ENCODE peak calls at places on chromosome 19, in seven cellular contexts. U is transverse colon; M is stomach; I is AG09309; R is activated CD8-positive, alpha-beta T cell treated with anti-CD3 and anti-CD28 coated beads for 36 hours; V is neural crest cell; G is colonic mucosa. Q is an unnamed sample.

GRCh38 chr19:15450528-15450890 is 753 bp upstream of the WIZ start:
- DNase-seq in R (no peak), G (no peak), V (no peak), M (no peak), U (no peak), I (no peak), Q (no peak)

GRCh38 chr19:17001603-17002183 is 24.9 kb downstream of the CPAMD8 start:
- DNase-seq in M (no peak), U (no peak), V (no peak), G (no peak), R (no peak), I (no peak), Q (no peak)

GRCh38 chr19:46599716-46600392 is 1.3 kb upstream of the CALM3 start:
- DNase-seq in V (no peak), R (no peak), I (no peak), U (no peak), G (no peak), M (no peak), Q (no peak)

GRCh38 chr19:16343156-16343555 is 18.5 kb downstream of the KLF2 start:
- DNase-seq in V (no peak), M (no peak), I (no peak), U (no peak), R (no peak), G (no peak), Q (no peak)

GRCh38 chr19:47095707-47096704 is 17.6 kb downstream of the ZC3H4 start:
- DNase-seq in G (peak; percentile 99), M (peak; percentile 97), V (no peak), U (peak; percentile 96), R (peak; percentile 14), I (peak; percentile 46), Q (no peak)

GRCh38 chr19:50921391-50922315 is 10.5 kb upstream of the KLK4 start:
- DNase-seq in U (no peak), V (no peak), M (no peak), I (no peak), R (no peak), G (no peak), Q (no peak)

GRCh38 chr19:43563816-43564215 is 11.5 kb downstream of the XRCC1 start:
- DNase-seq in I (no peak), G (no peak), R (no peak), U (no peak), V (no peak), M (no peak), Q (no peak)

GRCh38 chr19:41612483-41612882 is 14.4 kb downstream of the CEACAM4 start:
- DNase-seq in V (no peak), M (no peak), I (no peak), G (no peak), R (no peak), U (no peak), Q (no peak)

GRCh38 chr19:6737873-6738725 is 719 bp upstream of the GPR108 start:
- DNase-seq in R (peak; percentile 95), V (peak; percentile 41), M (peak; percentile 99), U (peak; percentile 97), I (peak; percentile 42), G (peak; percentile 98), Q (peak; percentile 79)

GRCh38 chr19:39843919-39844793 is 2.0 kb downstream of the FBL start:
- DNase-seq in I (no peak), G (no peak), R (peak; percentile 30), U (no peak), V (no peak), M (no peak), Q (peak; percentile 68)

GRCh38 chr19:43778651-43779050 is 2.1 kb downstream of the KCNN4 start:
- DNase-seq in V (no peak), I (no peak), U (no peak), R (no peak), G (peak; percentile 54), M (no peak), Q (peak; percentile 32)

GRCh38 chr19:47255947-47256687 is at the start of gene CCDC9:
- DNase-seq in I (peak; percentile 84), U (peak; percentile 97), R (peak; percentile 98), G (peak; percentile 96), M (peak; percentile 98), V (peak; percentile 90), Q (no peak)

GRCh38 chr19:39795001-39795400 is 16.3 kb downstream of the LEUTX start:
- DNase-seq in G (no peak), I (no peak), V (no peak), M (no peak), U (no peak), R (peak; percentile 21), Q (peak; percentile 50)

GRCh38 chr19:28399187-28399586 is 813.8 kb downstream of the UQCRFS1 start:
- DNase-seq in R (no peak), M (no peak), I (no peak), G (no peak), U (no peak), V (no peak), Q (no peak)

GRCh38 chr19:51359294-51359693 is 6.9 kb downstream of the ETFB start:
- DNase-seq in I (peak; percentile 80), U (no peak), G (no peak), R (no peak), M (no peak), V (no peak), Q (no peak)

DNA sequence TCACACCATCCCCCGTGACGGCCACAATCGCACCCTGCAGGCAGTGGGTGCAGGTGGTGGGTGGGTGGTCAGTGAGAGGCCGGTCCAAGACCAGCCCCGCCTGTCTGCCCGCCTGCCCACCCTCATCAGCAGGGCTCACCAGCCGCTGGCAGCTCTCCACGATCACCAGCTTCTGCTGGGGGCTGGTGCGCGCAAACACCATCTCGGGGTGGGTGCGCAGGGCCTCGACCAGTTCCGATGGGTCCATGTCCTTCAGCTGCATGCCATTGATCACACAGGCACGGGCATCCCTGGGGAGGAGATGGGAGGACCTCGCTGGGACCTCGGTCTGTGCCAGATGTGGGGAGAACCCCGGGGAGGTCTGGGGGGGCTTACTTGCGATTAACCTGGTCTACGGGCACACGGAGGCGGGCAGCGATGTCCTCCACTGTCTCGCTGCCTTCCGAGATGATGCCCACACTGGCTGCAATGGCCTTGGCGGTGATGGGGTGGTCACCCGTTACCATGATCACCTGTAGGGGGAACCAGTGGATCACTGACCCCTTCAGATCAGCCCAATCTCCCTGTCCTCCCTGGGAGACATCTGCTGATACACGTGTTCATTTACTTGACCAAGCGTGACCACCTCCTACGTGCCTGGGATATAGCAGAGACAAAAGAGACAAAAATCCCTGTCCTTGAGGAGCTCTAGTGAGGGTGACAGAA is 8.0 kb downstream of the ATP4A start:
- DNase-seq in R (peak; percentile 31), U (no peak), V (no peak), G (no peak), I (no peak), M (no peak), Q (peak; percentile 64)
- TF ChIP-seq CTCF in R (peak; percentile 42), U (no peak), V (peak; percentile 38), G (no peak), I (peak; percentile 32), M (no peak), Q (no peak)

GRCh38 chr19:10654610-10655456 is 687 bp downstream of the ILF3 start:
- DNase-seq in V (peak; percentile 71), R (peak; percentile 69), I (no peak), M (peak; percentile 35), U (peak; percentile 52), G (peak; percentile 52), Q (peak; percentile 93)

GRCh38 chr19:10651821-10652220 is 2.3 kb upstream of the ILF3 start:
- DNase-seq in I (no peak), R (no peak), G (no peak), V (no peak), U (no peak), M (no peak), Q (no peak)

GRCh38 chr19:10653732-10654609 is at the start of gene ILF3:
- DNase-seq in V (peak; percentile 99), U (peak; percentile 100), M (peak; percentile 100), R (peak; percentile 100), G (peak; percentile 99), I (peak; percentile 100), Q (peak; percentile 98)

GRCh38 chr19:10653482-10653731 is 739 bp upstream of the ILF3 start:
- DNase-seq in U (no peak), I (no peak), G (no peak), V (no peak), M (no peak), R (no peak), Q (no peak)

DNA sequence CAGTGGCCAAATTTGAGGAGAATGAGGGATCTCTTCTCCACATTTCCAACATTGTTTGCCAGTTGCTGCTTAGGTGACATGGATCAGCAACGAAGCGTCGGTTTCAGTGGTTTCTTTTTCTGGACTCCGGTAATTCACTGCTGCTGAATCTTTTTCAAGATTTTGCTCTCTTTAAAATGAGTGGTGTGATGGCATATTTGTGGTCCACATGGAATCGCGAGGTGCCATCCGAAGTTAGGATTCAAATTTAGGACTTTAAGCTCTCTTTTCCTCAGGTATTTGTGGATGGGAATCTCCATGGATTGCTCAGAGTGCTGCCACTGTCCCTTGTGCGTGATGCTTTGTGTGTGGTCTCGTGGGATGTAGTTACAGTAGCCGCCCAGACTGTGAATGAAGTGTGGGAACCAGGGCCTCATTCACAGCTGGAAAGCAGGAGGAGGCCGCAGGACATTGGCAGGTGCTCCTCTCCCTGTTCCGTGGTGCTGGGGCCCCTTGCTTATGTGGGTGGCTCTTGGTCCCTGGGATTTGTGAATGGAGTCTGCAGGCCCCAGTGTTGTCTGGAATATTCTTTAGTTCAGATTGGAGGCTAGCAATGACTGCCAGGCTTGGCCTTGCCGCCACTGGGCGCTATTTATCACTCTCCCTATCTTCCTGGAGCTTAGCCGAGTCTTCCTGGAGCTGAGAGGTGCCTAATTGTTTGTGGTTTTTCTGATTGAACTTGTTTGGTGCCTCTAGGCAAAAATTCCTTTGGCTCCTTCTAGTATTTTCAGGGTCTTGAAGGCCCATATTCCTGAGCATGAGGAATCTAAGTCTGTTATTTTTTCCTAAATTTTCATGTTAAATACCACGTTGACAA is 1.5 kb downstream of the ILF3 start:
- DNase-seq in R (no peak), U (peak; percentile 18), V (no peak), I (no peak), M (no peak), G (peak; percentile 42), Q (no peak)
- TF ChIP-seq CTCF in R (no peak), U (peak; percentile 6), V (no peak), I (peak; percentile 3), M (no peak), G (no peak), Q (no peak)

DNA sequence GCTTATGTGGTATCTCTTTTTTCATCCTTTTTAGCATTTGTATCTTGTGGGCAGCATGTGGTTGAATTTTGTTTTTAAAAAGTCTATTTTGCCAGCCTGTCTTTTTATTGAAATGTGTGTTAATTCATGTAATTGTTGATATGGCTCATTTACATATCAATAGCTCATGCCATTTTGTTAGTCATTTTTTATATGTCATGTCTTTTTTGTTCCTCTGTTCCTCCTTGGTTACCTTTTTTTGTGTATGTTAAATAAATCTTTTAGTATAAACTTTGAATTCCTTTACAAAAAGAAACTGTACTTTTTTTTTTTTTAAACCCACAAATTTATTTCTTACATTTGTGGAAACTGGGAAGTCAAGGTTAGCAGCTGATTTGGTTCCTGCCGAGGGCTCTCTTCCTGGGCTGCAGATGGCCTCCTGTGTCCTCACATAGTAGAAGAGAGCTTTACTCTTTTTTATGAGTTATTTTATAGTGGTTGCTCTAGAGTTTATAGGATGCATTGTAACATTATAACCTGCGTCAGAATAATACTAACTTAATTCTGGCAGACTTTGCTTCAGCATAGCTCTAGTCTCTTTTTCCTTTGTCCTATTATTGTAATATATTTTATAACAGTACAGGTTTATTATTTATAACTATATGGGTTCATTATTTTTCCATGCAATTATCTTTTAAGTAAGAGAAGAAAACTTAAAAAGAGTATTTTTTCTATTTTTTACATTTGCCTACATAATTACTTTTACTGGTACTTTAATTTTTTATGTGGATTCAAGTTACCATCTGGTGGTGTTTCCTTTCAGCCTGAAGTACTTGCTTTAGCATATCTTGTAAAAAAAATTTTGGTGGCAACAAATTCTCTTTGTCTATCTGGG is 86.3 kb downstream of the URI1 start:
- DNase-seq in G (no peak), U (no peak), M (no peak), R (no peak), I (no peak), V (no peak), Q (no peak)
- TF ChIP-seq CTCF in G (no peak), U (no peak), M (no peak), R (no peak), I (no peak), V (no peak), Q (no peak)

GRCh38 chr19:1401889-1402217 is 511 bp upstream of the GAMT start:
- DNase-seq in G (no peak), R (no peak), V (no peak), M (no peak), U (no peak), I (no peak), Q (no peak)
- TF ChIP-seq CTCF in G (no peak), R (no peak), V (no peak), M (no peak), U (no peak), I (no peak), Q (no peak)

Q was measured in GM20000.